ENCODE peak calls at places on chromosome 3, in five cellular contexts. Q, O, T, R and B are unnamed samples.

GRCh38 chr3:65672876-65673815 is 365.6 kb downstream of the MAGI1 start:
- DNase-seq in Q (peak; percentile 79), O (peak; percentile 67), T (peak; percentile 72), R (peak; percentile 30), B (peak; percentile 73)

GRCh38 chr3:126908752-126909275 is 74.1 kb upstream of the PLXNA1 start:
- DNase-seq in Q (no peak), O (no peak), T (no peak), R (no peak), B (no peak)

GRCh38 chr3:103976931-103977339 is 1389.8 kb upstream of the ALCAM start:
- DNase-seq in Q (no peak), O (no peak), T (no peak), R (no peak), B (no peak)

GRCh38 chr3:23926736-23927135 is 9.8 kb downstream of the RPL15 start:
- DNase-seq in Q (no peak), O (no peak), T (no peak), R (no peak), B (no peak)

GRCh38 chr3:11159421-11159904 is 5.2 kb downstream of the HRH1 start:
- DNase-seq in Q (peak; percentile 68), O (no peak), T (no peak), R (no peak), B (no peak)

GRCh38 chr3:195171093-195171873 is 99.7 kb downstream of the XXYLT1 start:
- DNase-seq in Q (no peak), O (no peak), T (no peak), R (no peak), B (no peak)

GRCh38 chr3:12947504-12948369 is 106.4 kb upstream of the RPL32 start:
- DNase-seq in Q (peak; percentile 76), O (peak; percentile 80), T (no peak), R (peak; percentile 43), B (no peak)

GRCh38 chr3:48119495-48120193 is 68.6 kb downstream of the CDC25A start:
- DNase-seq in Q (peak; percentile 77), O (no peak), T (peak; percentile 74), R (no peak), B (no peak)

GRCh38 chr3:134642445-134643149 is 8.2 kb downstream of the KY start:
- DNase-seq in Q (no peak), O (no peak), T (no peak), R (no peak), B (no peak)

GRCh38 chr3:89649431-89649830 is 542.0 kb downstream of the EPHA3 start:
- DNase-seq in Q (no peak), O (no peak), T (no peak), R (no peak), B (no peak)

DNA sequence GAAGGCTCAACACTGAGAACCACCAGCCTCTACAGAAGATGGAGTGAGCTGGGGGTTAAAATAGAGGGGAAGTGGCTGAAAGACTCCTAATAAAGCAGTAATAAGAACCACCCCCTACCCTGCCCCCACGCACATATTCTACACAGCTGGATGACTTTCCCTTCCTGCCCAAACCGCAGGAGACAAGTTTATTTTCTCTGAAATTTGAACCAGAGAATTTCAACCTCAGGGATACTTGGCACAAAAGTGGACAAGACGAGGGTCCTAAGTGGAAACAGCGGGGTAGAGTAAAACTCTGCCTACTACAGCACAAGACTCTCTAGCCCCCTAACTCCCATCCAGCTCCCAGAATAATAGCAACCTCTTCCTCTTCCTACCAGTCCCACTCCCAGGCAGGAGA is 28.4 kb downstream of the USF3 start:
- DNase-seq in Q (no peak), O (no peak), T (no peak), R (no peak), B (no peak)
- H3K27ac ChIP-seq in Q (peak overlapping the region; percentile 13), O (no peak overlapping the region), T (no peak overlapping the region), R (no peak overlapping the region), B (no peak overlapping the region)

GRCh38 chr3:139758654-139759291 is 81.0 kb upstream of the NMNAT3 start:
- DNase-seq in Q (no peak), O (no peak), T (no peak), R (no peak), B (no peak)
- H3K27ac ChIP-seq in Q (no peak overlapping the region), O (no peak overlapping the region), T (no peak overlapping the region), R (no peak overlapping the region), B (no peak overlapping the region)

DNA sequence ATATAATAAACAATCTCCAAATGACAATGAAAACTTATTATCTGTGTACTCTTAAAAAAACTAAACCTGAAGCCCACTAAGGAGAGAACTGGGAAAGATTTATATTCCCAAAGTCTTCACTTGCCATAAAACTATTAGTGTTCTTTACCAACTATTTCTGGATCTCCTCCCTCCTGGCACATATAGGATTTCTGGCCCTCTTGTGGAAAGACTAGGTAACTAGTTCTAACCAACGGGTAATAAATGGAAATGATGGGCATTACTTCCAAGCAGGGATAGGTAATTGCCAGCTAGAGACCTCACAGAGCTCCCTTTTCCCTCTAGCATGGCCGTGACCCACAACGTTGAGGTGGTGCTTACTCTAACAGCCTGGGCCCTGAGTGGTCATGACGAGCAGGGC is 110.1 kb downstream of the DNAH12 start:
- DNase-seq in Q (no peak), O (no peak), T (no peak), R (peak; percentile 30), B (no peak)
- H3K27ac ChIP-seq in Q (no peak overlapping the region), O (no peak overlapping the region), T (no peak overlapping the region), R (no peak overlapping the region), B (no peak overlapping the region)

DNA sequence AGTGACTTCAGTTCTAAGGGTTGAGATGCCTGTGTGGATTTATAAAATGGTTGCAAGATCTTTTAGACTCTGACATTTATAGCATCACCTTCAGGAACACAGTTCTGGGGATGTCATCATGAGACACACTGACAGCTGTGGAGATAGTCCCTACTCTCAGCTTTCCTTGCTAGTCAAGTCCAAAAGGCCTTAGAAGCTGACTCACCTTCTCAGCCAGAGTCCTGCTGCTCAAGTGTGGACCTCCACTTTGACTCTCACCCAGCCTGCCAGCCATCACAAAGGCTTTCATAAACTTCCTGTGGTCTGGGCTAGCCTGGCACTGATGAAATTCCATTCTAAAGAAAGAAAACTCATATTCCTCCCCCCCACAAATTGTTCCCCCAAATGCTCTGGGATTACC is 44.8 kb downstream of the TMEM39A start:
- DNase-seq in Q (no peak), O (no peak), T (no peak), R (no peak), B (no peak)
- H3K27ac ChIP-seq in Q (no peak overlapping the region), O (no peak overlapping the region), T (peak overlapping the region; percentile 57), R (no peak overlapping the region), B (no peak overlapping the region)

DNA sequence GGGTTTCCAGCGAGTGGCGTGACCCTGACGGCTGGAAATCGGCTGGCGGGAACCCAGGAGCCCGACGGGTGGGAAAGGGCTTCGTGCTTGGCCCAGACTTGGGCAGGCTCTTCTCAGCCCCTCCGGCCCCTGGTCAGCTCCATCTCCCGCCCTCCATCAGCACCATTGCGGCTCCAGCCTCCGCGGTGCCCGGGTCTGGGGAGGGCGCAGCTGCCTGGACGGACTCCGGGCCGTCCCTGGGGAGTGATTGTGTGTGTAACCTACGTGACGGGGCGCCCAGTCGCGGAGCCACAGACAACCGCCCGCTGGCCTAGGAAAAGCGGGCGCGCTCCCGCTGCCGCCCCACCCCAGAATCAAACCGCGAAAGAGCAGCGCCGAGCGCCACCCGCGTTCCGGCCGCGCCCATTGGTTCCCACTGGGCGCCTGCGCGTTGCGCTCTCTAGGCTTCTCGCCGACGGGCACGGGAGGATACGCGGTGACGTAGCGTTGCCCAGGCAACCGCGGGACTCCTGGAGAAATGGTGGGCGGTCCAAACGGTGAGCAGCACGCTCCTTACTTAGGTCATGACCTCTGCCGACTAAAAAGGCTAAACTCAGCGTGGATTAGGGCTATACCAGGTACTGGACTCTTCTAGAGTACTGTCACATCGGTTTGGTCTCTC is at the start of gene CFAP20DC:
- DNase-seq in Q (peak; percentile 93), O (peak; percentile 94), T (peak; percentile 95), R (peak; percentile 96), B (peak; percentile 76)
- H3K27ac ChIP-seq in Q (no peak within 1 kb of the TSS), O (peak within 1 kb of the TSS; percentile 43), T (peak within 1 kb of the TSS; percentile 52), R (peak within 1 kb of the TSS; percentile 95), B (no peak within 1 kb of the TSS)